ENCODE peak calls at places on chromosomes 6 and 20, in eight cellular contexts. D is A549, Z is HCT116, V is right lobe of liver, I is body of pancreas, K is heart left ventricle, N is GM12878, P is IMR-90. F is an unnamed sample.
A peak's percentile ranks its signal among the peaks of the same experiment; 100 is the strongest.

GRCh38 chr20:53981752-53982437 is 88.5 kb downstream of the BCAS1 start:
- ATAC-seq in V (no peak), K (no peak), N (peak; percentile 70), D (no peak), Z (no peak), I (no peak), P (no peak), F (no peak)

GRCh38 chr6:82415820-82416219 is 52.2 kb downstream of the TPBG start:
- ATAC-seq in N (no peak), D (no peak), I (no peak), P (no peak), K (no peak), V (no peak), Z (no peak), F (no peak)

GRCh38 chr20:38085031-38085430 is 51.5 kb downstream of the RPRD1B start:
- ATAC-seq in Z (no peak), N (no peak), P (peak; percentile 21), I (no peak), D (no peak), V (no peak), K (peak; percentile 58), F (peak; percentile 54)

GRCh38 chr6:167722634-167723309 is 103.9 kb upstream of the AFDN start:
- ATAC-seq in V (no peak), N (no peak), K (peak; percentile 56), I (no peak), P (no peak), Z (no peak), D (no peak), F (no peak)

GRCh38 chr20:14829897-14830296 is 492.5 kb upstream of the FLRT3 start:
- ATAC-seq in D (no peak), Z (no peak), P (no peak), I (no peak), V (no peak), K (no peak), N (peak; percentile 82), F (no peak)

GRCh38 chr20:51687071-51687470 is 81.1 kb downstream of the ATP9A start:
- ATAC-seq in Z (peak; percentile 90), D (peak; percentile 99), N (no peak), I (no peak), P (peak; percentile 40), K (no peak), V (no peak), F (no peak)

GRCh38 chr6:132218063-132218696 is 183.1 kb downstream of the MOXD1 start:
- ATAC-seq in V (peak; percentile 41), D (no peak), Z (no peak), N (peak; percentile 46), K (no peak), P (peak; percentile 82), I (peak; percentile 48), F (no peak)

GRCh38 chr6:1759877-1760276 is 150.2 kb downstream of the FOXC1 start:
- ATAC-seq in K (no peak), I (no peak), Z (no peak), D (no peak), V (no peak), P (no peak), N (no peak), F (no peak)

GRCh38 chr6:125804264-125804663 is 13.5 kb downstream of the NCOA7 start:
- ATAC-seq in D (no peak), I (no peak), P (no peak), K (no peak), Z (no peak), V (no peak), N (peak; percentile 72), F (no peak)

GRCh38 chr6:31179896-31180295 is 9.4 kb upstream of the POU5F1 start:
- ATAC-seq in K (no peak), P (no peak), Z (no peak), V (no peak), N (no peak), D (no peak), I (no peak), F (no peak)

GRCh38 chr6:107329063-107329462 is 130.3 kb downstream of the PDSS2 start:
- ATAC-seq in I (no peak), V (no peak), K (no peak), P (no peak), D (no peak), N (no peak), Z (no peak), F (no peak)

GRCh38 chr6:35729722-35730121 is 7.1 kb upstream of the ARMC12 start:
- ATAC-seq in N (no peak), K (no peak), P (no peak), D (no peak), Z (no peak), V (no peak), I (no peak), F (no peak)

GRCh38 chr20:56454754-56455153 is 13.7 kb upstream of the RTF2 start:
- ATAC-seq in N (peak; percentile 89), I (no peak), D (no peak), P (no peak), K (no peak), V (no peak), Z (no peak), F (no peak)

GRCh38 chr6:17291778-17292177 is 10.6 kb downstream of the RBM24 start:
- ATAC-seq in V (no peak), Z (no peak), P (no peak), D (no peak), K (peak; percentile 48), I (no peak), N (no peak), F (no peak)

GRCh38 chr6:33156561-33156960 is 35.7 kb downstream of the COL11A2 start:
- ATAC-seq in N (no peak), P (no peak), D (no peak), V (no peak), I (no peak), Z (no peak), K (no peak), F (no peak)

GRCh38 chr6:16683524-16684194 is 77.6 kb downstream of the ATXN1 start:
- ATAC-seq in Z (peak; percentile 55), P (peak; percentile 19), N (peak; percentile 42), I (peak; percentile 58), K (peak; percentile 68), V (peak; percentile 86), D (peak; percentile 48), F (peak; percentile 62)

GRCh38 chr6:14344486-14344885 is 226.9 kb downstream of the CD83 start:
- ATAC-seq in V (no peak), K (no peak), I (no peak), N (no peak), P (no peak), Z (no peak), D (no peak), F (no peak)

GRCh38 chr20:32390999-32391398 is 32.9 kb downstream of the ASXL1 start:
- ATAC-seq in K (no peak), I (peak; percentile 56), Z (no peak), P (peak; percentile 82), N (peak; percentile 46), V (no peak), D (no peak), F (no peak)

GRCh38 chr6:169689247-169689646 is 12.6 kb downstream of the WDR27 start:
- ATAC-seq in I (no peak), P (peak; percentile 87), D (no peak), N (no peak), K (no peak), Z (no peak), V (no peak), F (no peak)

GRCh38 chr6:112879920-112880413 is 532.8 kb downstream of the RFPL4B start:
- ATAC-seq in N (peak; percentile 98), Z (peak; percentile 44), P (no peak), V (peak; percentile 90), D (no peak), K (peak; percentile 81), I (peak; percentile 78), F (no peak)

GRCh38 chr6:16585805-16586204 is 175.5 kb downstream of the ATXN1 start:
- ATAC-seq in Z (no peak), V (peak; percentile 58), I (peak; percentile 6), K (no peak), D (no peak), P (no peak), N (peak; percentile 6), F (no peak)

GRCh38 chr6:16471222-16471784 is 232.9 kb downstream of the GMPR start:
- ATAC-seq in P (peak; percentile 34), K (no peak), I (no peak), Z (no peak), D (no peak), V (no peak), N (peak; percentile 71), F (no peak)

GRCh38 chr6:166940643-166941068 is 15.7 kb downstream of the RNASET2 start:
- ATAC-seq in Z (peak; percentile 96), P (peak; percentile 17), D (peak; percentile 39), K (no peak), I (no peak), N (no peak), V (no peak), F (no peak)

GRCh38 chr20:44706371-44707258 is 8.6 kb upstream of the CCN5 start:
- ATAC-seq in P (peak; percentile 10), I (no peak), V (no peak), K (peak; percentile 63), D (no peak), Z (no peak), N (no peak), F (peak; percentile 83)

GRCh38 chr20:49867453-49868215 is 47.7 kb downstream of the SPATA2 start:
- ATAC-seq in V (no peak), I (no peak), K (no peak), N (peak; percentile 71), Z (no peak), P (no peak), D (no peak), F (no peak)
- TF ChIP-seq POLR2A in V (no peak), I (no peak), K (no peak), N (peak; percentile 2), Z (no peak), P (no peak), D (no peak), F (no peak)

DNA sequence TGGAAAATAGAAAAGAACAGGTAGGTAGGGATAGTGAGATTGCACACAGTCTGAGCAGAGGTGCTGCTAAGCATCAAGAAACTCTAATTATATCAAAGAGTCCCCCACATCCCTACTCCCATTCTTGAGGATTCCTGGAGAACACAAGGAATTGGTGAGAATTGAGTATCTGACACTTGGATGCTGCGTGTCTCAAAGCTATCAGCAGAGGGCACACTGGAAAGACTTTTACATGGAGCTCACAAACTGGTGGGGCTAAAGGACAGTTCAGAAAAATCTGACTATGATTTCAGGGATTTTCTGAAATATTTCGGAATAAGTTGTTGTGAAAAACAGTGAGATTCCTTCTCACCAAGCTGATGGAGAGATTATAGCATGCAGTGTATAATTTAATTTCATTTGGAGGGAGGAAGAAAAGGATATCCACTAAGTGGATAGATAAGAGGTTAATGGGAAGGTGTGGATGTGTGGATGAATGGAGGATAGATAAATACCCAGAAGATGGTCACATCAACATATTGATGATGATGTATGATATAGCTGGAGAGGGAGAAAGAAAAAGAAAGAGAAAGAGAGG is 215.4 kb upstream of the DEFB112 start:
- ATAC-seq in V (peak; percentile 42), P (no peak), I (no peak), K (no peak), Z (no peak), N (peak; percentile 72), D (no peak), F (no peak)
- TF ChIP-seq CTCF in V (peak; percentile 16), P (peak; percentile 13), I (no peak), K (no peak), Z (no peak), N (peak; percentile 20), D (no peak), F (no peak)

GRCh38 chr20:62135573-62136266 is 7.5 kb downstream of the PSMA7 start:
- ATAC-seq in V (no peak), K (no peak), P (no peak), Z (no peak), N (no peak), I (no peak), D (no peak), F (no peak)
- TF ChIP-seq POLR2A in V (no peak), K (no peak), P (peak; percentile 14), Z (no peak), N (peak; percentile 51), I (no peak), D (no peak), F (no peak)

GRCh38 chr6:26330835-26331808 is 33.9 kb upstream of the BTN3A2 start:
- ATAC-seq in N (peak; percentile 62), P (peak; percentile 46), I (no peak), K (no peak), D (peak; percentile 72), V (no peak), Z (peak; percentile 56), F (no peak)
- TF ChIP-seq CTCF in N (no peak), P (no peak), I (no peak), K (no peak), D (no peak), V (no peak), Z (no peak), F (no peak)

F was measured in gastroesophageal sphincter.